ENCODE peak calls at places on chromosomes 7 and 10, in eight cellular contexts. D, L, H, B, Q, M, W and T are unnamed samples.

GRCh38 chr10:16602104-16602735 is 80.5 kb upstream of the C1QL3 start:
- DNase-seq in D (no peak), L (no peak), H (no peak), B (no peak), Q (no peak), M (no peak), W (no peak), T (no peak)

GRCh38 chr7:2307690-2308107 is 6.5 kb downstream of the SNX8 start:
- DNase-seq in D (no peak), L (no peak), H (no peak), B (no peak), Q (no peak), M (no peak), W (no peak), T (no peak)

GRCh38 chr7:42014625-42015412 is 222.2 kb downstream of the GLI3 start:
- DNase-seq in D (peak), L (no peak), H (peak), B (peak), Q (no peak), M (no peak), W (no peak), T (no peak)

GRCh38 chr7:84219310-84219709 is 24.7 kb upstream of the SEMA3A start:
- DNase-seq in D (no peak), L (no peak), H (no peak), B (no peak), Q (no peak), M (no peak), W (no peak), T (no peak)

GRCh38 chr10:5234106-5234877 is 37.7 kb downstream of the AKR1C4 start:
- DNase-seq in D (no peak), L (no peak), H (no peak), B (peak), Q (peak), M (no peak), W (no peak), T (no peak)

GRCh38 chr10:46555366-46555712 is 1.1 kb downstream of the GPRIN2 start:
- DNase-seq in D (no peak), L (no peak), H (peak), B (no peak), Q (no peak), M (no peak), W (no peak), T (no peak)

GRCh38 chr7:81264116-81264515 is 345.3 kb upstream of the SEMA3C start:
- DNase-seq in D (no peak), L (no peak), H (no peak), B (no peak), Q (no peak), M (no peak), W (no peak), T (no peak)

GRCh38 chr7:134752006-134752760 is 27.3 kb upstream of the CALD1 start:
- DNase-seq in D (no peak), L (no peak), H (no peak), B (no peak), Q (peak), M (no peak), W (no peak), T (peak)

GRCh38 chr10:93199221-93199681 is 125.6 kb downstream of the CYP26A1 start:
- DNase-seq in D (no peak), L (no peak), H (no peak), B (peak), Q (no peak), M (no peak), W (no peak), T (no peak)

GRCh38 chr10:130138479-130138866 is 2.3 kb downstream of the GLRX3 start:
- DNase-seq in D (no peak), L (no peak), H (no peak), B (no peak), Q (no peak), M (no peak), W (no peak), T (no peak)

GRCh38 chr10:5014936-5015335 is 11.3 kb upstream of the AKR1C2 start:
- DNase-seq in D (no peak), L (no peak), H (no peak), B (no peak), Q (no peak), M (no peak), W (no peak), T (no peak)

GRCh38 chr10:108112218-108112617 is 947.7 kb upstream of the SORCS1 start:
- DNase-seq in D (no peak), L (no peak), H (peak), B (no peak), Q (no peak), M (no peak), W (no peak), T (no peak)

GRCh38 chr7:142581341-142581740 is 167.9 kb upstream of the PRSS1 start:
- DNase-seq in D (no peak), L (no peak), H (no peak), B (no peak), Q (no peak), M (no peak), W (no peak), T (no peak)

GRCh38 chr7:16223963-16224707 is 197.2 kb downstream of the CRPPA start:
- DNase-seq in D (no peak), L (no peak), H (no peak), B (no peak), Q (no peak), M (peak), W (no peak), T (no peak)

GRCh38 chr10:31304261-31304970 is 14.6 kb upstream of the ZEB1 start:
- DNase-seq in D (no peak), L (no peak), H (no peak), B (no peak), Q (no peak), M (no peak), W (no peak), T (no peak)

GRCh38 chr7:148831782-148832181 is 52.3 kb downstream of the EZH2 start:
- DNase-seq in D (no peak), L (no peak), H (no peak), B (no peak), Q (no peak), M (no peak), W (no peak), T (no peak)

GRCh38 chr7:110877086-110877485 is 213.8 kb upstream of the LRRN3 start:
- DNase-seq in D (no peak), L (no peak), H (no peak), B (no peak), Q (peak), M (no peak), W (no peak), T (no peak)

GRCh38 chr7:1758417-1758858 is 88.4 kb downstream of the ELFN1 start:
- DNase-seq in D (no peak), L (no peak), H (peak), B (no peak), Q (no peak), M (no peak), W (no peak), T (no peak)

GRCh38 chr10:77036993-77037734 is 600.4 kb downstream of the KCNMA1 start:
- DNase-seq in D (no peak), L (no peak), H (peak), B (no peak), Q (no peak), M (no peak), W (no peak), T (no peak)

GRCh38 chr10:24691113-24691512 is 32.6 kb downstream of the ARHGAP21 start:
- DNase-seq in D (no peak), L (no peak), H (no peak), B (no peak), Q (peak), M (no peak), W (no peak), T (no peak)

GRCh38 chr7:157271315-157271990 is 65.4 kb upstream of the DNAJB6 start:
- DNase-seq in D (no peak), L (no peak), H (no peak), B (no peak), Q (no peak), M (no peak), W (no peak), T (no peak)